ENCODE peak calls at places on chromosomes 2 and 18, in four cellular contexts. S is left colon; M is amygdala; D is stimulated activated CD8-positive, alpha-beta memory T cell treated with anti-CD3 and anti-CD28 coated beads, Interleukin-4, amount 100 ng/mL, for 24 hours. I is an unnamed sample.

GRCh38 chr2:8298783-8299182 is 383.1 kb upstream of the ID2 start:
- DNase-seq in S (no peak), M (no peak), D (no peak), I (peak)

GRCh38 chr2:238376884-238377391 is 49.8 kb upstream of the ASB1 start:
- DNase-seq in S (no peak), M (no peak), D (no peak), I (no peak)

GRCh38 chr2:41896186-41896846 is 151.5 kb upstream of the PKDCC start:
- DNase-seq in S (no peak), M (no peak), D (no peak), I (no peak)

GRCh38 chr18:48314694-48315093 is 94.5 kb downstream of the ZBTB7C start:
- DNase-seq in S (no peak), M (no peak), D (no peak), I (no peak)

GRCh38 chr2:220044383-220044782 is 417.0 kb downstream of the SLC4A3 start:
- DNase-seq in S (no peak), M (no peak), D (no peak), I (no peak)

GRCh38 chr2:26542676-26543505 is 65.0 kb upstream of the OTOF start:
- DNase-seq in S (no peak), M (no peak), D (no peak), I (no peak)

GRCh38 chr2:46239847-46240181 is 57.4 kb upstream of the EPAS1 start:
- DNase-seq in S (no peak), M (no peak), D (no peak), I (no peak)

GRCh38 chr2:160566717-160567116 is 73.1 kb upstream of the RBMS1 start:
- DNase-seq in S (no peak), M (no peak), D (no peak), I (no peak)

GRCh38 chr2:96636772-96637171 is 1.3 kb downstream of the KANSL3 start:
- DNase-seq in S (peak), M (no peak), D (no peak), I (no peak)

GRCh38 chr2:69382547-69382946 is 4.5 kb downstream of the GFPT1 start:
- DNase-seq in S (no peak), M (no peak), D (no peak), I (no peak)

GRCh38 chr2:205865794-205866490 is 183.6 kb downstream of the NRP2 start:
- DNase-seq in S (no peak), M (no peak), D (no peak), I (no peak)

GRCh38 chr2:182435754-182436153 is 8.9 kb upstream of the PDE1A start:
- DNase-seq in S (no peak), M (no peak), D (no peak), I (no peak)

GRCh38 chr2:179636995-179637394 is 224.4 kb downstream of the ZNF385B start:
- DNase-seq in S (no peak), M (no peak), D (no peak), I (no peak)

I was measured in lower lobe of right lung.